ENCODE peak calls at places on chromosome X, in seven cellular contexts. One of them, this sample, is unnamed.

GRCh38 chrX:132217203-132218073 is 1.8 kb downstream of the RAP2C start:
- DNase-seq in astrocyte of the hippocampus: peak; percentile 76
- DNase-seq in SIG-M5: peak; percentile 5
- DNase-seq in naive thymus-derived CD8-positive, alpha-beta T cell: peak; percentile 69
- DNase-seq in stimulated activated CD4-positive, alpha-beta T cell treated with anti-CD3 and anti-CD28 coated beads, TNF-alpha, amount 100 ng/mL, for 24 hours: peak; percentile 50
- DNase-seq in stimulated activated CD8-positive, alpha-beta memory T cell treated with anti-CD3 and anti-CD28 coated beads, Interleukin-2, amount 100 ng/mL, for 48 hours: peak; percentile 60
- DNase-seq in hypothalamus: peak; percentile 41
- DNase-seq in this sample: peak; percentile 66

GRCh38 chrX:39675619-39676018 is 422.1 kb downstream of the BCOR start:
- DNase-seq in stimulated activated CD8-positive, alpha-beta memory T cell treated with anti-CD3 and anti-CD28 coated beads, Interleukin-2, amount 100 ng/mL, for 48 hours: no peak
- DNase-seq in SIG-M5: no peak
- DNase-seq in hypothalamus: no peak
- DNase-seq in astrocyte of the hippocampus: no peak
- DNase-seq in naive thymus-derived CD8-positive, alpha-beta T cell: no peak
- DNase-seq in stimulated activated CD4-positive, alpha-beta T cell treated with anti-CD3 and anti-CD28 coated beads, TNF-alpha, amount 100 ng/mL, for 24 hours: no peak
- DNase-seq in this sample: no peak

GRCh38 chrX:69613946-69614345 is 2.0 kb upstream of the EDA start:
- DNase-seq in SIG-M5: no peak
- DNase-seq in hypothalamus: no peak
- DNase-seq in astrocyte of the hippocampus: no peak
- DNase-seq in naive thymus-derived CD8-positive, alpha-beta T cell: no peak
- DNase-seq in stimulated activated CD8-positive, alpha-beta memory T cell treated with anti-CD3 and anti-CD28 coated beads, Interleukin-2, amount 100 ng/mL, for 48 hours: no peak
- DNase-seq in stimulated activated CD4-positive, alpha-beta T cell treated with anti-CD3 and anti-CD28 coated beads, TNF-alpha, amount 100 ng/mL, for 24 hours: no peak
- DNase-seq in this sample: no peak

GRCh38 chrX:122622800-122623199 is 561.3 kb upstream of the GRIA3 start:
- DNase-seq in SIG-M5: no peak
- DNase-seq in stimulated activated CD4-positive, alpha-beta T cell treated with anti-CD3 and anti-CD28 coated beads, TNF-alpha, amount 100 ng/mL, for 24 hours: no peak
- DNase-seq in stimulated activated CD8-positive, alpha-beta memory T cell treated with anti-CD3 and anti-CD28 coated beads, Interleukin-2, amount 100 ng/mL, for 48 hours: no peak
- DNase-seq in hypothalamus: no peak
- DNase-seq in astrocyte of the hippocampus: peak; percentile 32
- DNase-seq in naive thymus-derived CD8-positive, alpha-beta T cell: no peak
- DNase-seq in this sample: no peak

GRCh38 chrX:119145241-119145653 is 17.6 kb upstream of the KIAA1210 start:
- DNase-seq in astrocyte of the hippocampus: peak; percentile 13
- DNase-seq in stimulated activated CD8-positive, alpha-beta memory T cell treated with anti-CD3 and anti-CD28 coated beads, Interleukin-2, amount 100 ng/mL, for 48 hours: no peak
- DNase-seq in naive thymus-derived CD8-positive, alpha-beta T cell: no peak
- DNase-seq in SIG-M5: no peak
- DNase-seq in hypothalamus: no peak
- DNase-seq in stimulated activated CD4-positive, alpha-beta T cell treated with anti-CD3 and anti-CD28 coated beads, TNF-alpha, amount 100 ng/mL, for 24 hours: no peak
- DNase-seq in this sample: no peak

GRCh38 chrX:110723844-110724243 is 71.8 kb downstream of the CHRDL1 start:
- DNase-seq in stimulated activated CD8-positive, alpha-beta memory T cell treated with anti-CD3 and anti-CD28 coated beads, Interleukin-2, amount 100 ng/mL, for 48 hours: no peak
- DNase-seq in naive thymus-derived CD8-positive, alpha-beta T cell: no peak
- DNase-seq in hypothalamus: no peak
- DNase-seq in SIG-M5: no peak
- DNase-seq in stimulated activated CD4-positive, alpha-beta T cell treated with anti-CD3 and anti-CD28 coated beads, TNF-alpha, amount 100 ng/mL, for 24 hours: no peak
- DNase-seq in astrocyte of the hippocampus: no peak
- DNase-seq in this sample: no peak

GRCh38 chrX:49184294-49185061 is 1.7 kb downstream of the PRICKLE3 start:
- DNase-seq in stimulated activated CD4-positive, alpha-beta T cell treated with anti-CD3 and anti-CD28 coated beads, TNF-alpha, amount 100 ng/mL, for 24 hours: no peak
- DNase-seq in stimulated activated CD8-positive, alpha-beta memory T cell treated with anti-CD3 and anti-CD28 coated beads, Interleukin-2, amount 100 ng/mL, for 48 hours: peak; percentile 47
- DNase-seq in naive thymus-derived CD8-positive, alpha-beta T cell: no peak
- DNase-seq in SIG-M5: no peak
- DNase-seq in hypothalamus: no peak
- DNase-seq in astrocyte of the hippocampus: peak; percentile 92
- DNase-seq in this sample: no peak

GRCh38 chrX:102765794-102766193 is 45.3 kb downstream of the GPRASP3 start:
- DNase-seq in stimulated activated CD8-positive, alpha-beta memory T cell treated with anti-CD3 and anti-CD28 coated beads, Interleukin-2, amount 100 ng/mL, for 48 hours: no peak
- DNase-seq in hypothalamus: no peak
- DNase-seq in astrocyte of the hippocampus: peak; percentile 35
- DNase-seq in SIG-M5: no peak
- DNase-seq in naive thymus-derived CD8-positive, alpha-beta T cell: no peak
- DNase-seq in stimulated activated CD4-positive, alpha-beta T cell treated with anti-CD3 and anti-CD28 coated beads, TNF-alpha, amount 100 ng/mL, for 24 hours: no peak
- DNase-seq in this sample: no peak

GRCh38 chrX:109926743-109927662 is 75.9 kb upstream of the TMEM164 start:
- DNase-seq in stimulated activated CD4-positive, alpha-beta T cell treated with anti-CD3 and anti-CD28 coated beads, TNF-alpha, amount 100 ng/mL, for 24 hours: no peak
- DNase-seq in SIG-M5: no peak
- DNase-seq in astrocyte of the hippocampus: no peak
- DNase-seq in stimulated activated CD8-positive, alpha-beta memory T cell treated with anti-CD3 and anti-CD28 coated beads, Interleukin-2, amount 100 ng/mL, for 48 hours: no peak
- DNase-seq in hypothalamus: no peak
- DNase-seq in naive thymus-derived CD8-positive, alpha-beta T cell: no peak
- DNase-seq in this sample: no peak

GRCh38 chrX:281166-281999 is at the start of gene PLCXD1:
- DNase-seq in hypothalamus: no peak
- DNase-seq in stimulated activated CD4-positive, alpha-beta T cell treated with anti-CD3 and anti-CD28 coated beads, TNF-alpha, amount 100 ng/mL, for 24 hours: no peak
- DNase-seq in stimulated activated CD8-positive, alpha-beta memory T cell treated with anti-CD3 and anti-CD28 coated beads, Interleukin-2, amount 100 ng/mL, for 48 hours: no peak
- DNase-seq in naive thymus-derived CD8-positive, alpha-beta T cell: no peak
- DNase-seq in astrocyte of the hippocampus: peak; percentile 52
- DNase-seq in SIG-M5: no peak
- DNase-seq in this sample: no peak

GRCh38 chrX:148070504-148070877 is 89.4 kb downstream of the FMR1NB start:
- DNase-seq in hypothalamus: no peak
- DNase-seq in naive thymus-derived CD8-positive, alpha-beta T cell: no peak
- DNase-seq in stimulated activated CD4-positive, alpha-beta T cell treated with anti-CD3 and anti-CD28 coated beads, TNF-alpha, amount 100 ng/mL, for 24 hours: no peak
- DNase-seq in stimulated activated CD8-positive, alpha-beta memory T cell treated with anti-CD3 and anti-CD28 coated beads, Interleukin-2, amount 100 ng/mL, for 48 hours: no peak
- DNase-seq in SIG-M5: no peak
- DNase-seq in astrocyte of the hippocampus: no peak
- DNase-seq in this sample: no peak

GRCh38 chrX:9676311-9676710 is 89.3 kb downstream of the GPR143 start:
- DNase-seq in hypothalamus: no peak
- DNase-seq in SIG-M5: no peak
- DNase-seq in stimulated activated CD4-positive, alpha-beta T cell treated with anti-CD3 and anti-CD28 coated beads, TNF-alpha, amount 100 ng/mL, for 24 hours: no peak
- DNase-seq in naive thymus-derived CD8-positive, alpha-beta T cell: no peak
- DNase-seq in stimulated activated CD8-positive, alpha-beta memory T cell treated with anti-CD3 and anti-CD28 coated beads, Interleukin-2, amount 100 ng/mL, for 48 hours: no peak
- DNase-seq in astrocyte of the hippocampus: no peak
- DNase-seq in this sample: no peak

GRCh38 chrX:44071847-44072545 is 98.8 kb upstream of the NDP start:
- DNase-seq in astrocyte of the hippocampus: peak; percentile 63
- DNase-seq in hypothalamus: no peak
- DNase-seq in SIG-M5: no peak
- DNase-seq in naive thymus-derived CD8-positive, alpha-beta T cell: no peak
- DNase-seq in stimulated activated CD4-positive, alpha-beta T cell treated with anti-CD3 and anti-CD28 coated beads, TNF-alpha, amount 100 ng/mL, for 24 hours: no peak
- DNase-seq in stimulated activated CD8-positive, alpha-beta memory T cell treated with anti-CD3 and anti-CD28 coated beads, Interleukin-2, amount 100 ng/mL, for 48 hours: no peak
- DNase-seq in this sample: no peak

GRCh38 chrX:71533850-71534515 is 1.1 kb downstream of the OGT start:
- DNase-seq in SIG-M5: no peak
- DNase-seq in stimulated activated CD4-positive, alpha-beta T cell treated with anti-CD3 and anti-CD28 coated beads, TNF-alpha, amount 100 ng/mL, for 24 hours: peak; percentile 15
- DNase-seq in naive thymus-derived CD8-positive, alpha-beta T cell: peak; percentile 31
- DNase-seq in astrocyte of the hippocampus: peak; percentile 55
- DNase-seq in stimulated activated CD8-positive, alpha-beta memory T cell treated with anti-CD3 and anti-CD28 coated beads, Interleukin-2, amount 100 ng/mL, for 48 hours: peak; percentile 35
- DNase-seq in hypothalamus: peak; percentile 8
- DNase-seq in this sample: peak; percentile 29